ENCODE peak calls at places on chromosomes 6 and 20, in nine cellular contexts. T is heart right ventricle, Q is SJCRH30, S is mammary epithelial cell, X is upper lobe of right lung, I is psoas muscle, B is sigmoid colon, R is stomach, J is AG04450. P is an unnamed sample.
A peak's percentile ranks its signal among the peaks of the same experiment; 100 is the strongest.

GRCh38 chr20:14764511-14765369 is 427.3 kb upstream of the FLRT3 start:
- DNase-seq in T (no peak), Q (no peak), S (no peak), X (peak; percentile 65), I (no peak), B (no peak), R (peak; percentile 85), J (no peak), P (peak; percentile 56)

GRCh38 chr20:62195072-62195400 is 12.2 kb downstream of the MTG2 start:
- DNase-seq in T (no peak), Q (no peak), S (no peak), X (no peak), I (no peak), B (no peak), R (no peak), J (no peak), P (peak; percentile 0)

GRCh38 chr6:53692172-53692571 is 26.6 kb upstream of the KLHL31 start:
- DNase-seq in T (no peak), Q (no peak), S (no peak), X (no peak), I (no peak), B (no peak), R (no peak), J (no peak), P (no peak)

GRCh38 chr20:9270831-9271230 is 201.9 kb downstream of the PLCB4 start:
- DNase-seq in T (no peak), Q (no peak), S (no peak), X (no peak), I (no peak), B (no peak), R (no peak), J (peak; percentile 38), P (no peak)

GRCh38 chr20:35146299-35146921 is 726 bp downstream of the EDEM2 start:
- DNase-seq in T (peak; percentile 29), Q (peak; percentile 47), S (peak; percentile 13), X (peak; percentile 69), I (no peak), B (no peak), R (no peak), J (no peak), P (no peak)

GRCh38 chr20:23551383-23551782 is 16.9 kb downstream of the CST9L start:
- DNase-seq in T (no peak), Q (no peak), S (no peak), X (no peak), I (no peak), B (no peak), R (no peak), J (no peak), P (no peak)

GRCh38 chr6:143872211-143872610 is 7.9 kb downstream of the ZC2HC1B start:
- DNase-seq in T (no peak), Q (no peak), S (no peak), X (no peak), I (no peak), B (no peak), R (no peak), J (no peak), P (no peak)

GRCh38 chr6:36783603-36784378 is 55.5 kb downstream of the CPNE5 start:
- DNase-seq in T (no peak), Q (no peak), S (no peak), X (no peak), I (no peak), B (no peak), R (no peak), J (no peak), P (no peak)

GRCh38 chr6:36126553-36127458 is 3.5 kb upstream of the MAPK13 start:
- DNase-seq in T (no peak), Q (no peak), S (peak; percentile 43), X (no peak), I (no peak), B (no peak), R (no peak), J (no peak), P (no peak)

GRCh38 chr6:45416700-45417099 is 39.0 kb upstream of the SUPT3H start:
- DNase-seq in T (no peak), Q (no peak), S (no peak), X (no peak), I (no peak), B (no peak), R (no peak), J (no peak), P (no peak)

GRCh38 chr6:105005446-105005845 is 48.5 kb downstream of the LIN28B start:
- DNase-seq in T (no peak), Q (no peak), S (no peak), X (no peak), I (no peak), B (no peak), R (no peak), J (no peak), P (no peak)

GRCh38 chr6:41548098-41548840 is 2.1 kb downstream of the FOXP4 start:
- DNase-seq in T (no peak), Q (no peak), S (no peak), X (peak; percentile 82), I (no peak), B (no peak), R (no peak), J (no peak), P (no peak)

GRCh38 chr6:119647309-119647708 is 297.7 kb upstream of the MAN1A1 start:
- DNase-seq in T (no peak), Q (no peak), S (no peak), X (no peak), I (no peak), B (no peak), R (no peak), J (no peak), P (no peak)

GRCh38 chr6:36586606-36587005 is 7.6 kb upstream of the SRSF3 start:
- DNase-seq in T (no peak), Q (no peak), S (no peak), X (no peak), I (no peak), B (no peak), R (no peak), J (no peak), P (no peak)

GRCh38 chr20:33651562-33652048 is 10.5 kb upstream of the C20orf144 start:
- DNase-seq in T (no peak), Q (no peak), S (no peak), X (no peak), I (no peak), B (no peak), R (no peak), J (no peak), P (no peak)

GRCh38 chr6:163457637-163458561 is 43.4 kb downstream of the QKI start:
- DNase-seq in T (no peak), Q (no peak), S (peak; percentile 79), X (no peak), I (peak; percentile 20), B (no peak), R (no peak), J (peak; percentile 81), P (no peak)

GRCh38 chr6:13024616-13025015 is 303.7 kb downstream of the TBC1D7 start:
- DNase-seq in T (no peak), Q (no peak), S (no peak), X (no peak), I (no peak), B (no peak), R (no peak), J (no peak), P (no peak)

GRCh38 chr20:19723834-19724430 is 34.1 kb upstream of the RIN2 start:
- DNase-seq in T (no peak), Q (no peak), S (no peak), X (no peak), I (no peak), B (no peak), R (no peak), J (no peak), P (no peak)

GRCh38 chr20:1001116-1001515 is 995 bp downstream of the RSPO4 start:
- DNase-seq in T (no peak), Q (no peak), S (no peak), X (peak; percentile 26), I (no peak), B (peak; percentile 21), R (no peak), J (no peak), P (no peak)

GRCh38 chr6:56437171-56437900 is 190.0 kb upstream of the COL21A1 start:
- DNase-seq in T (no peak), Q (no peak), S (peak; percentile 71), X (no peak), I (no peak), B (no peak), R (no peak), J (no peak), P (no peak)

DNA sequence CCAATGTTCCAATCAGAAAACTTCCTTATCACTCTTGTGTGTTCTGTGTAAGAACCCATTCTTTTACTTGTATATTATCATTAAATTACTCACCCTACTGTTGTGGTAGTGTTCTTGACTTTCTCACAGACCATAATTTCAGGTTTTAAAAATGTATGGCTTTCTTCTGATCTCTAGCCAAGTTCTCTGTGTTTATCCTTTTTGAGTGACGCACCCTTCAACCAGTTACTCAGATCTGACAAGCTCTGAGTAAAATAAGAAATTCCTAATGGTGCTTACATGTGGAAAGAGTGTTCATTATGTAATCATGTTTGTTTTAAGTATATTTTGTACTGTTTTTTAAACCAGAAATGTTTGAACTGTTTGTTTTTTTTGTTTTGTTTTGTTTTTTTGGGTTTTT is 11.0 kb downstream of the TBPL1 start:
- DNase-seq in T (no peak), Q (no peak), S (peak; percentile 58), X (no peak), I (no peak), B (no peak), R (no peak), J (peak; percentile 80), P (no peak)
- H3K27ac ChIP-seq in T (no peak overlapping the region), Q (no peak overlapping the region), S (no peak overlapping the region), X (no peak overlapping the region), I (no peak overlapping the region), B (no peak overlapping the region), R (peak overlapping the region; percentile 46), J (peak overlapping the region; percentile 58), P (no peak overlapping the region)

DNA sequence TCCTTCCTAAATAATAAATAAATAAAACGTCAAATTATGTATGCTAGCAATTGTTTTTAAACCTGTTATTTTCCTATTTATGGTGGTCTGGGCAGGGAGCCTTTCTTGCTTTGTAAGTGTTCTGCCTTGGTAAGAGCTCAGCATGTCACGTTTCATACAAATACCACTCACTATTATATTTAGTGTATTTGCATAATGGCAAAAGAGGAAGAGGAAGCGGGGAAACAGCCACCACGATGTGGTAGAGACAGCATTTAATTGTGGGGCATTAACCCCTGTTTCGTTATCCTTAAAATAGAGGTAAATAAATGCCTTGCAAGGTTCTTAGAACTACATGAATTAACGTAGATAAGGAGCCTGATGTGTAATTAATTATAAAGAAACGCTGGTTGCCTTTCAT is 2.0 kb downstream of the ABRACL start:
- DNase-seq in T (no peak), Q (no peak), S (no peak), X (no peak), I (no peak), B (no peak), R (no peak), J (no peak), P (no peak)
- H3K4me3 ChIP-seq in T (no peak overlapping the region), Q (no peak overlapping the region), S (no peak overlapping the region), X (peak overlapping the region; percentile 87), I (peak overlapping the region; percentile 92), B (no peak overlapping the region), R (peak overlapping the region; percentile 98), J (no peak overlapping the region), P (no peak overlapping the region)

GRCh38 chr6:154648776-154649175 is 84.4 kb upstream of the SCAF8 start:
- DNase-seq in T (no peak), Q (no peak), S (no peak), X (no peak), I (no peak), B (no peak), R (no peak), J (no peak), P (no peak)
- H3K27ac ChIP-seq in T (no peak overlapping the region), Q (no peak overlapping the region), S (no peak overlapping the region), X (no peak overlapping the region), I (no peak overlapping the region), B (no peak overlapping the region), R (no peak overlapping the region), J (no peak overlapping the region), P (no peak overlapping the region)

GRCh38 chr20:57717797-57718196 is 8.0 kb upstream of the PMEPA1 start:
- DNase-seq in T (no peak), Q (no peak), S (peak; percentile 55), X (no peak), I (no peak), B (no peak), R (no peak), J (no peak), P (no peak)
- H3K4me3 ChIP-seq in T (no peak overlapping the region), Q (peak overlapping the region; percentile 25), S (no peak overlapping the region), X (no peak overlapping the region), I (peak overlapping the region; percentile 48), B (no peak overlapping the region), R (peak overlapping the region; percentile 32), J (no peak overlapping the region), P (no peak overlapping the region)